ENCODE peak calls at places on chromosomes 7 and 10, in seven cellular contexts. One of them, this sample, is unnamed.

GRCh38 chr10:79202188-79203013 is 133.6 kb downstream of the ZMIZ1 start:
- DNase-seq in psoas muscle: no peak
- DNase-seq in body of pancreas: peak
- DNase-seq in endodermal cell: peak
- DNase-seq in astrocyte: no peak
- DNase-seq in kidney epithelial cell: no peak
- DNase-seq in AG09309: no peak
- DNase-seq in this sample: no peak

GRCh38 chr10:86646532-86646931 is 7.8 kb upstream of the OPN4 start:
- DNase-seq in psoas muscle: no peak
- DNase-seq in body of pancreas: no peak
- DNase-seq in endodermal cell: peak
- DNase-seq in astrocyte: no peak
- DNase-seq in kidney epithelial cell: no peak
- DNase-seq in AG09309: no peak
- DNase-seq in this sample: no peak

GRCh38 chr10:122152544-122152943 is 118.6 kb upstream of the BTBD16 start:
- DNase-seq in psoas muscle: peak
- DNase-seq in body of pancreas: peak
- DNase-seq in endodermal cell: no peak
- DNase-seq in astrocyte: peak
- DNase-seq in kidney epithelial cell: no peak
- DNase-seq in AG09309: peak
- DNase-seq in this sample: no peak

GRCh38 chr10:78383378-78383777 is 349.7 kb downstream of the RPS24 start:
- DNase-seq in psoas muscle: no peak
- DNase-seq in body of pancreas: no peak
- DNase-seq in endodermal cell: no peak
- DNase-seq in astrocyte: no peak
- DNase-seq in kidney epithelial cell: no peak
- DNase-seq in AG09309: no peak
- DNase-seq in this sample: no peak

GRCh38 chr10:26331376-26331775 is 106.8 kb upstream of the APBB1IP start:
- DNase-seq in psoas muscle: no peak
- DNase-seq in body of pancreas: no peak
- DNase-seq in endodermal cell: no peak
- DNase-seq in astrocyte: no peak
- DNase-seq in kidney epithelial cell: no peak
- DNase-seq in AG09309: no peak
- DNase-seq in this sample: no peak

GRCh38 chr10:4767033-4767814 is 58.8 kb upstream of the AKR1E2 start:
- DNase-seq in psoas muscle: no peak
- DNase-seq in body of pancreas: peak
- DNase-seq in endodermal cell: no peak
- DNase-seq in astrocyte: peak
- DNase-seq in kidney epithelial cell: no peak
- DNase-seq in AG09309: no peak
- DNase-seq in this sample: no peak

GRCh38 chr7:149171894-149172533 is 23.3 kb upstream of the ZNF282 start:
- DNase-seq in psoas muscle: no peak
- DNase-seq in body of pancreas: no peak
- DNase-seq in endodermal cell: no peak
- DNase-seq in astrocyte: no peak
- DNase-seq in kidney epithelial cell: peak
- DNase-seq in AG09309: no peak
- DNase-seq in this sample: no peak

GRCh38 chr7:99080679-99081078 is 63.2 kb downstream of the SMURF1 start:
- DNase-seq in psoas muscle: no peak
- DNase-seq in body of pancreas: no peak
- DNase-seq in endodermal cell: no peak
- DNase-seq in astrocyte: no peak
- DNase-seq in kidney epithelial cell: no peak
- DNase-seq in AG09309: no peak
- DNase-seq in this sample: no peak

GRCh38 chr10:78464856-78465221 is 431.2 kb downstream of the RPS24 start:
- DNase-seq in psoas muscle: no peak
- DNase-seq in body of pancreas: no peak
- DNase-seq in endodermal cell: no peak
- DNase-seq in astrocyte: no peak
- DNase-seq in kidney epithelial cell: no peak
- DNase-seq in AG09309: no peak
- DNase-seq in this sample: no peak

GRCh38 chr10:20748551-20748950 is 148.6 kb downstream of the NEBL start:
- DNase-seq in psoas muscle: no peak
- DNase-seq in body of pancreas: no peak
- DNase-seq in endodermal cell: no peak
- DNase-seq in astrocyte: no peak
- DNase-seq in kidney epithelial cell: no peak
- DNase-seq in AG09309: no peak
- DNase-seq in this sample: no peak

GRCh38 chr7:73978681-73979563 is 49.1 kb upstream of the ELN start:
- DNase-seq in psoas muscle: peak
- DNase-seq in body of pancreas: peak
- DNase-seq in endodermal cell: peak
- DNase-seq in astrocyte: no peak
- DNase-seq in kidney epithelial cell: no peak
- DNase-seq in AG09309: no peak
- DNase-seq in this sample: no peak

GRCh38 chr7:149759111-149759510 is 14.3 kb downstream of the ZNF467 start:
- DNase-seq in psoas muscle: no peak
- DNase-seq in body of pancreas: no peak
- DNase-seq in endodermal cell: no peak
- DNase-seq in astrocyte: no peak
- DNase-seq in kidney epithelial cell: no peak
- DNase-seq in AG09309: no peak
- DNase-seq in this sample: no peak

GRCh38 chr7:80967536-80968297 is 48.9 kb upstream of the SEMA3C start:
- DNase-seq in psoas muscle: no peak
- DNase-seq in body of pancreas: no peak
- DNase-seq in endodermal cell: no peak
- DNase-seq in astrocyte: peak
- DNase-seq in kidney epithelial cell: no peak
- DNase-seq in AG09309: no peak
- DNase-seq in this sample: no peak

GRCh38 chr7:151626422-151627115 is 106.9 kb upstream of the RHEB start:
- DNase-seq in psoas muscle: peak
- DNase-seq in body of pancreas: peak
- DNase-seq in endodermal cell: peak
- DNase-seq in astrocyte: no peak
- DNase-seq in kidney epithelial cell: no peak
- DNase-seq in AG09309: no peak
- DNase-seq in this sample: no peak

DNA sequence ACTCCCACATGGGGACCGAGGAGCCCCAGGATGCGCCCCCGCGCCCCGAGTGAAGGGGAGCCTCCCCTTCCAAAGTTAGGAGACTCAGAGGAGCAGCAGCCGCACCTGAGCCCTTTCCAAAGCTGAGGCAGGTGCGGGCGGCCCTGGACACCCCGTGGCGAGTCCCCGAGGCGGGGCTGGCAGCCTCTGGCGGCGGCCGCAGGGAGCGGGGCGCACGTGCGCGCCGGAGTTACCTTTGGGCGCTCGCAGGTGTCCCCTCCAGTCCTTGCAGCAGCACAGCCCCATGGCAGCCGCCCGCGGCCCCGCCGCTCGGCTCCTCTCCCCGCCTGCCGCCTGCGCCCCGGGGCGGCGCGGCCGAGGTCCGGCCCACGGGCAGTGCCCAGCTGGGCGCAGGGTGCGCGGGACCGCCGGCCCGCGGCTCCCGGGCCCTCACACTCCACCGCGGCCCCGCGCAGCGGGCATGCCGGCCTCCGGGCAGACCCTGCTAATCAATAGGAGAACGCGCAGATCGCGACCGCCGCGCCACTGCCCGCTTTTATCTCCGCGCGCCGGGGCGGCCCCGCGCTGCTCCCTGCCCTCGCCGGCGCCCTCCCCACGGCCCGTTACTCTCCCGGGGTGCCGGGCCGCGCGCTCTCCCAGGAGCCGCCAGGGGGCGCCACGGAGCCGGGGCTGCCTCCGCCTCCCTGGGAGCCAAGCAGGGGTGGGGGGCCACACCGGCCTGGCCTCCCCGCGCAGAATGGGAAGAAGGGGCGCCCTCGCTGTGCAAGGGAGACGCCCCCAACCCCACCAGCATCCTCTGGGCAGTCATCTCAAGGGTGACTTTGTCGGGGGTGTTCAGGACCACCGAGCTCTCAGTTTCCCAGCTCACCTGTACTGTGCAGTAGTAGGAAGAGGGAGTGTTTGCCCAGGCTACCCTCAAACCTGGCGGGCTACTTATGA is 80.8 kb downstream of the ARHGAP22 start:
- DNase-seq in psoas muscle: no peak
- DNase-seq in body of pancreas: peak
- DNase-seq in endodermal cell: peak
- DNase-seq in astrocyte: no peak
- DNase-seq in kidney epithelial cell: no peak
- DNase-seq in AG09309: no peak
- DNase-seq in this sample: no peak
- H3K4me3 ChIP-seq in psoas muscle: peak
- H3K4me3 ChIP-seq in body of pancreas: no peak
- H3K4me3 ChIP-seq in endodermal cell: peak
- H3K4me3 ChIP-seq in astrocyte: peak
- H3K4me3 ChIP-seq in kidney epithelial cell: peak
- H3K4me3 ChIP-seq in AG09309: peak
- H3K4me3 ChIP-seq in this sample: peak

GRCh38 chr7:100476903-100477870 is 1.8 kb downstream of the TSC22D4 start:
- DNase-seq in psoas muscle: no peak
- DNase-seq in body of pancreas: no peak
- DNase-seq in endodermal cell: peak
- DNase-seq in astrocyte: no peak
- DNase-seq in kidney epithelial cell: no peak
- DNase-seq in AG09309: no peak
- DNase-seq in this sample: no peak
- TF ChIP-seq CTCF in psoas muscle: no peak
- TF ChIP-seq CTCF in body of pancreas: no peak
- TF ChIP-seq CTCF in endodermal cell: peak
- TF ChIP-seq CTCF in astrocyte: no peak
- TF ChIP-seq CTCF in kidney epithelial cell: peak
- TF ChIP-seq CTCF in AG09309: peak
- TF ChIP-seq CTCF in this sample: peak

GRCh38 chr7:130941322-130942210 is 207.6 kb upstream of the KLF14 start:
- DNase-seq in psoas muscle: peak
- DNase-seq in body of pancreas: peak
- DNase-seq in endodermal cell: no peak
- DNase-seq in astrocyte: peak
- DNase-seq in kidney epithelial cell: no peak
- DNase-seq in AG09309: no peak
- DNase-seq in this sample: no peak
- H3K4me3 ChIP-seq in psoas muscle: peak
- H3K4me3 ChIP-seq in body of pancreas: peak
- H3K4me3 ChIP-seq in endodermal cell: no peak
- H3K4me3 ChIP-seq in astrocyte: peak
- H3K4me3 ChIP-seq in kidney epithelial cell: peak
- H3K4me3 ChIP-seq in AG09309: peak
- H3K4me3 ChIP-seq in this sample: peak

GRCh38 chr7:75776295-75776971 is 4.4 kb upstream of the CCL26 start:
- DNase-seq in psoas muscle: no peak
- DNase-seq in body of pancreas: no peak
- DNase-seq in endodermal cell: no peak
- DNase-seq in astrocyte: peak
- DNase-seq in kidney epithelial cell: peak
- DNase-seq in AG09309: peak
- DNase-seq in this sample: peak
- TF ChIP-seq CTCF in psoas muscle: no peak
- TF ChIP-seq CTCF in body of pancreas: no peak
- TF ChIP-seq CTCF in endodermal cell: no peak
- TF ChIP-seq CTCF in astrocyte: no peak
- TF ChIP-seq CTCF in kidney epithelial cell: no peak
- TF ChIP-seq CTCF in AG09309: peak
- TF ChIP-seq CTCF in this sample: no peak

GRCh38 chr10:130990536-130990935 is 321.0 kb downstream of the TCERG1L start:
- DNase-seq in psoas muscle: no peak
- DNase-seq in body of pancreas: no peak
- DNase-seq in endodermal cell: no peak
- DNase-seq in astrocyte: no peak
- DNase-seq in kidney epithelial cell: no peak
- DNase-seq in AG09309: no peak
- DNase-seq in this sample: no peak
- H3K4me3 ChIP-seq in psoas muscle: no peak
- H3K4me3 ChIP-seq in body of pancreas: no peak
- H3K4me3 ChIP-seq in endodermal cell: no peak
- H3K4me3 ChIP-seq in astrocyte: no peak
- H3K4me3 ChIP-seq in kidney epithelial cell: no peak
- H3K4me3 ChIP-seq in AG09309: no peak
- H3K4me3 ChIP-seq in this sample: no peak